ENCODE peak calls at places on chromosomes 5 and 9, in eight cellular contexts. J is IMR-90, C is BJ, H is lower lobe of right lung, K is prostate gland, R is B cell, G is NB4, B is kidney epithelial cell. Q is an unnamed sample.

GRCh38 chr9:106861585-106862114 is 1.3 kb upstream of the ZNF462 start:
- DNase-seq in G (no peak), K (no peak), R (no peak), H (no peak), C (no peak), B (no peak), J (no peak), Q (no peak)

GRCh38 chr5:96150007-96150406 is 188.4 kb upstream of the ELL2 start:
- DNase-seq in H (no peak), K (peak), R (no peak), B (no peak), C (no peak), J (no peak), G (no peak), Q (no peak)

GRCh38 chr9:78860806-78861475 is 564.0 kb downstream of the PSAT1 start:
- DNase-seq in H (no peak), R (no peak), B (peak), J (peak), G (peak), C (peak), K (no peak), Q (no peak)

GRCh38 chr5:103598997-103599556 is 36.5 kb upstream of the NUDT12 start:
- DNase-seq in K (no peak), J (peak), H (no peak), C (peak), R (no peak), B (no peak), G (no peak), Q (no peak)

GRCh38 chr9:91809581-91810285 is 140.3 kb downstream of the ROR2 start:
- DNase-seq in B (no peak), J (peak), K (no peak), C (no peak), H (no peak), G (no peak), R (no peak), Q (no peak)

GRCh38 chr5:151062405-151063135 is 18.3 kb downstream of the TNIP1 start:
- DNase-seq in C (no peak), J (no peak), K (no peak), G (no peak), H (no peak), R (no peak), B (no peak), Q (no peak)

GRCh38 chr9:38641985-38642864 is 21.8 kb upstream of the ANKRD18A start:
- DNase-seq in R (no peak), C (no peak), J (peak), G (peak), K (peak), H (no peak), B (no peak), Q (no peak)

GRCh38 chr5:150241298-150242225 is 48.0 kb downstream of the CAMK2A start:
- DNase-seq in R (no peak), H (no peak), G (no peak), B (no peak), K (no peak), C (no peak), J (no peak), Q (no peak)

GRCh38 chr5:173659423-173659822 is 43.0 kb upstream of the BOD1 start:
- DNase-seq in K (no peak), C (no peak), J (no peak), B (no peak), R (no peak), H (no peak), G (peak), Q (no peak)

GRCh38 chr5:141604318-141604717 is 14.5 kb downstream of the DIAPH1 start:
- DNase-seq in J (peak), C (peak), R (no peak), B (peak), G (peak), H (peak), K (no peak), Q (no peak)

GRCh38 chr5:14054111-14054854 is 88.9 kb upstream of the TRIO start:
- DNase-seq in H (no peak), K (no peak), R (no peak), B (no peak), C (no peak), G (no peak), J (peak), Q (no peak)

GRCh38 chr5:65157906-65158603 is 323.7 kb downstream of the ADAMTS6 start:
- DNase-seq in J (no peak), C (no peak), B (no peak), K (no peak), H (no peak), G (no peak), R (no peak), Q (no peak)

GRCh38 chr5:56375011-56375410 is 141.9 kb upstream of the ANKRD55 start:
- DNase-seq in H (no peak), B (no peak), J (no peak), C (no peak), K (no peak), G (no peak), R (no peak), Q (no peak)

GRCh38 chr5:74107899-74108298 is 481.9 kb downstream of the ARHGEF28 start:
- DNase-seq in B (no peak), G (no peak), C (no peak), H (no peak), R (no peak), J (no peak), K (no peak), Q (no peak)

GRCh38 chr5:171226096-171226495 is 83.0 kb upstream of the TLX3 start:
- DNase-seq in C (no peak), B (no peak), G (no peak), K (no peak), H (no peak), R (no peak), J (peak), Q (no peak)

GRCh38 chr5:170434953-170435605 is 45.9 kb upstream of the KCNMB1 start:
- DNase-seq in H (peak), B (no peak), R (no peak), J (peak), K (peak), G (peak), C (no peak), Q (peak)

GRCh38 chr5:97242351-97242750 is 59.3 kb upstream of the RIOK2 start:
- DNase-seq in B (no peak), J (no peak), H (no peak), C (no peak), K (no peak), R (no peak), G (no peak), Q (no peak)

GRCh38 chr5:132778856-132779255 is 1.8 kb upstream of the SEPTIN8 start:
- DNase-seq in K (no peak), H (no peak), J (no peak), B (no peak), C (no peak), G (no peak), R (no peak), Q (no peak)

GRCh38 chr5:158435161-158435616 is 576.2 kb upstream of the CLINT1 start:
- DNase-seq in B (peak), H (no peak), J (no peak), K (no peak), G (peak), C (no peak), R (peak), Q (no peak)

GRCh38 chr5:4879693-4880303 is 260.3 kb upstream of the ADAMTS16 start:
- DNase-seq in H (peak), C (peak), R (no peak), B (peak), J (peak), K (peak), G (peak), Q (peak)

GRCh38 chr5:163569284-163569683 is 63.9 kb downstream of the MAT2B start:
- DNase-seq in K (no peak), J (peak), C (no peak), G (no peak), H (no peak), B (no peak), R (no peak), Q (no peak)

GRCh38 chr9:26955222-26955903 is 849 bp upstream of the IFT74 start:
- DNase-seq in K (no peak), B (no peak), G (peak), R (no peak), C (no peak), J (no peak), H (no peak), Q (no peak)

GRCh38 chr9:34465468-34465867 is 6.9 kb downstream of the DNAI1 start:
- DNase-seq in R (no peak), C (no peak), J (no peak), G (no peak), K (no peak), B (no peak), H (no peak), Q (no peak)

GRCh38 chr5:122315511-122315910 is 3.5 kb downstream of the SNCAIP start:
- DNase-seq in H (no peak), G (no peak), J (no peak), R (no peak), B (no peak), C (no peak), K (no peak), Q (no peak)

GRCh38 chr9:22158275-22158674 is 149.2 kb upstream of the CDKN2B start:
- DNase-seq in C (no peak), G (no peak), H (no peak), J (peak), R (no peak), B (no peak), K (no peak), Q (no peak)

GRCh38 chr5:154076240-154076922 is 37.6 kb downstream of the MFAP3 start:
- DNase-seq in B (no peak), R (no peak), C (no peak), G (no peak), J (no peak), H (no peak), K (no peak), Q (no peak)

GRCh38 chr5:151195622-151196021 is 28.3 kb downstream of the CCDC69 start:
- DNase-seq in R (no peak), K (no peak), G (peak), J (no peak), H (peak), B (no peak), C (peak), Q (no peak)

GRCh38 chr9:131640438-131641181 is 95.3 kb downstream of the PRRT1B start:
- DNase-seq in H (no peak), C (no peak), G (no peak), R (peak), B (no peak), K (no peak), J (no peak), Q (no peak)

GRCh38 chr9:112629890-112630485 is 87.9 kb downstream of the INIP start:
- DNase-seq in B (no peak), K (no peak), H (no peak), R (no peak), J (no peak), G (peak), C (no peak), Q (no peak)

GRCh38 chr9:98556511-98556910 is 152.2 kb downstream of the GABBR2 start:
- DNase-seq in R (no peak), H (no peak), K (no peak), B (no peak), J (no peak), G (no peak), C (no peak), Q (peak)

GRCh38 chr9:98552306-98552705 is 156.4 kb downstream of the GABBR2 start:
- DNase-seq in H (no peak), C (no peak), K (no peak), R (no peak), B (no peak), G (no peak), J (peak), Q (no peak)

GRCh38 chr9:98555851-98556465 is 152.8 kb downstream of the GABBR2 start:
- DNase-seq in K (no peak), B (no peak), R (peak), G (no peak), C (no peak), J (no peak), H (no peak), Q (peak)

GRCh38 chr9:98551511-98552286 is 157.0 kb downstream of the GABBR2 start:
- DNase-seq in K (no peak), J (peak), H (no peak), B (no peak), C (no peak), G (no peak), R (peak), Q (no peak)

GRCh38 chr9:98554752-98555151 is 154.0 kb downstream of the GABBR2 start:
- DNase-seq in J (no peak), C (no peak), R (peak), G (no peak), H (no peak), K (no peak), B (no peak), Q (peak)
- TF ChIP-seq CTCF in J (no peak), C (no peak), R (no peak), G (no peak), H (no peak), K (no peak), B (no peak), Q (no peak)

GRCh38 chr5:62771331-62771730 is 192.7 kb downstream of the LRRC70 start:
- DNase-seq in H (no peak), R (no peak), K (no peak), J (no peak), B (peak), C (no peak), G (no peak), Q (no peak)
- TF ChIP-seq CTCF in H (no peak), R (no peak), K (no peak), J (no peak), B (no peak), C (no peak), G (no peak), Q (no peak)

GRCh38 chr9:110031511-110032173 is 176.3 kb downstream of the C9orf152 start:
- DNase-seq in H (no peak), K (no peak), G (no peak), C (no peak), J (peak), B (peak), R (no peak), Q (no peak)
- TF ChIP-seq CTCF in H (no peak), K (no peak), G (no peak), C (no peak), J (no peak), B (no peak), R (no peak), Q (no peak)

GRCh38 chr9:20873240-20873860 is 158.1 kb downstream of the HACD4 start:
- DNase-seq in R (peak), J (peak), C (no peak), H (no peak), K (no peak), G (no peak), B (peak), Q (no peak)

DNA sequence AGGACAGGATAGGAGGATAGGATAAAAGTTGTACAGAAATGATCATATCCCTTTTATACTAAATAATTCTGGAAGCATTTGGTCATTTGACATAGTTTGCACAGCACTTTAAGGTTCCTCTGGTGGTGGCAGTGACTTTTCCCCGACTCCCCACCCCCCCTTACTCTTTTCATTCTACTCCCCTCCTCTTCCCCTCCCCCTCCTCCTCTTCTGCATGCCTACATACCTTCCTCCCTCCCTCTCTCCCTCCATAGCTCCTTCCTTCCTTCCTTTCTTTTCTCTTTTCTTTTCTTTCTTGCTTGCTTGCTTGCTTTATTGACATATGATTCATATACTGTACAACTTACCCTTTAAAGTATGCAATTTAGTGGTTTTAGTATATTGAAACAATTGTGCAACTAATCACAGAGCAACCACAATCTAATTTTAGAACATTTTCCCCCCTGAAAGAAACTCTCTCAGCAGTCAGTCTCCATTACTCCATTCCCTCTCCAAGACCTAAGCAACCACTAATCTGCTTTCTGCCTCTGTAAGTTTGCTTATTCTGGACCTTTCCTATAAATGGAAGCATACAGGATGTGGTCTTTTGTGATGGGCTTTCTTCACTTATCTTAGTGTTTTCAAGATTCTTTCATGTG is 159.0 kb downstream of the HACD4 start:
- DNase-seq in R (no peak), K (no peak), J (peak), B (peak), G (peak), C (peak), H (no peak), Q (no peak)
- TF ChIP-seq CTCF in R (no peak), K (no peak), J (no peak), B (no peak), G (no peak), C (no peak), H (no peak), Q (no peak)

DNA sequence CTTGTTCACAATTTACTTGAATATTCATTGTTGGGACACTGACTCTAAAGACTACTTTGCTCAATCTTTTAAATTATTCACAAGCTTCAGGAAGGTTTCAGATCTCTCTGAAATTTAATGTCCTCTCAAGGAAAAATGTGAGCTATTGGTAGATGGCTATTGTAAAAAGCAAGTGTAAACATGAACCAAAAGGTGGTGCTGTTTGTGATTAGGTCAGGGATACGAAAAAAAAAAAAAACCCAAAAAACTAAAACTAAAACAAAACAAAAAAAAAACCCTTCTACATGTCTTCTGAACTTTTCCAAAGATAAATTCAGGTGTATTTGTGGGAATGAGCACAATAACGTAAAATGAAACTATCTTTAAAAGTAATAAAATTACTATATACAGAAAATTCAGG is 193.8 kb downstream of the SLF1 start:
- DNase-seq in K (no peak), G (no peak), C (no peak), H (no peak), R (no peak), B (no peak), J (no peak), Q (no peak)
- TF ChIP-seq CTCF in K (no peak), G (no peak), C (no peak), H (no peak), R (no peak), B (no peak), J (no peak), Q (no peak)

DNA sequence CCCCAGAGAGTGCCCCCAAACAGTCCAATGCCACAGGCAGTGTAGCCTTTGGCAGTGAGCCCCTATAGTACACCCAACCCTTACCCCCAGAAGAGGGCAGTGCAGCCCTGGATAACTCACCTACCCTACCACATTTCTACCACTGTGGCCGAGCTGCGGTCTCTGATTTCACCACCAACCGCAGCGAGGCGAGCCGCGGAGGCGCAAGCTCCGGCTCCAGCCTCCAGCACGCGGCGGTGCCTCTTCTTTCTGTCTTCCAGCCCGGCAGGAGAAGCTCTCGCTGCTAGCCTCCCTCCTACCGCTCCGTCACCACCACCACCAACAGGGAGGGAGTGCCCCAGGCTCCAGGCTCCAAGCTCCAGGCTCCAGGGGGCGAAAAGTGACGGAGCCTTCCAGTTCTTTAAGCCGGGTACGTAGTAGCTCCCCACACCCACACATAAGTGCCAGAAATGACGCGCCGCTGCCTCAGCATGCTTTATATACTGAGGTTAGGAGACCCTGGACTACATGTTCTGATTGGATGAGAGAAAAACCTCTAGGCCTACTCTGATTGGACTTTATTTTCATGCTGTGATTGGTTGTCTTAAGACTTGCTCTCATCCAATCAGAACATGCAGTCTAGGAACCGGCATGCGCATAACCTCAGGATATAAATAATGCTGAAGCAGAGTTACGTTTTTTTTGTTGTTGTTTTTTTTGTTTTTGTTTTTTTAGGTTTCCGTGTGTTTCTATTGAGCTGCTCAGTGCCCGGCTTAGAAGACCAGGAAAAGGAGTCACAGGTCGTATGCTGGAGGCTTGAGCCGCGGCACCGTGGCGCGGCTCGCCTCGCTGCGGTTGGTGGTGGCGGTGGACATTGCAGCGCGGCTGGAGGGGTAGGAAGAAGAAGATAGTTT is at the start of gene PCAT7:
- DNase-seq in R (no peak), H (peak), C (no peak), K (peak), G (peak), J (no peak), B (no peak), Q (peak)
- TF ChIP-seq CTCF in R (no peak), H (peak), C (peak), K (peak), G (peak), J (peak), B (peak), Q (peak)

DNA sequence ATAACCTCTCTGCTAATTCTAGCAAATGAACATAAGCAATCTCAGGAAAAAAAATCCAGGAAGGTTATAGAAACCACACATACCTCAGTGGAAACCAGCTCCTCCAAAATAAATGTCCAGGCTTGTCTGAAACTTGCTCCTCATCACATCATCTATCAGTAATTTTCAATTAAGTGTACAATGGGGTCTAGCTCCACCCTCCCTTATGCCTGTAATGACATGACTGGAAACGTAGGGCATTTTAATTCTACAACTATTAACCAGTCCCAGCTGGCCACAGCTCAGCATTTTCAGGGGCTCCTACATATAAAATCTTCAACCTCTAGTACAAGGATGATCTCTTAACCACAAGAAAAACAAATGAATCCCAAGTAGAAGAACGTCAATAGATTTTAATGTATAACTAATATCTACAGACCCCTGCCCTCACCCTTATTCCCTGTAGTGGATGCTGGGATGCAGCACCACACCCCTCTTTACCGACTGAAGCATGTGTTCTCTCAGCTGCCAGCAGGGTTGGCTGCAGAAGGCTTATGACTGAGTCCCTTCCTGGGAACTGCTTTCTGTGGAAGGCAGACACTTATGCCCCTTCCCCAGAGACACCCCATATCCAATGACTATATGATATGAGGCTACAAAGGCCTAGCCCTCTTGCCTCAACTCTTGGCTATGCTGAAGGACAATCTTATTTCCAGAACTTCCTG is 6.8 kb downstream of the TSSK1B start:
- DNase-seq in C (no peak), B (no peak), H (no peak), K (peak), G (no peak), J (no peak), R (no peak), Q (no peak)
- TF ChIP-seq CTCF in C (no peak), B (no peak), H (no peak), K (peak), G (no peak), J (no peak), R (no peak), Q (no peak)